ENCODE peak calls at places on chromosomes 6 and 20, in ten cellular contexts. T is NCI-H1417; F is OCI-LY7; E is head of caudate nucleus; D is omental fat pad; L is heart right ventricle; I is GM12865; M is RWPE2; O is effector memory CD8-positive, alpha-beta T cell; C is neural crest cell. J is an unnamed sample.

GRCh38 chr6:156189195-156189594 is 588.0 kb upstream of the ARID1B start:
- DNase-seq in I (no peak), M (no peak), E (no peak), D (no peak), O (no peak), C (no peak), T (no peak), L (no peak), F (no peak), J (no peak)

GRCh38 chr6:35754452-35755321 is 17.9 kb downstream of the ARMC12 start:
- DNase-seq in E (no peak), L (no peak), T (peak), O (no peak), F (no peak), I (no peak), C (no peak), M (no peak), D (no peak), J (no peak)

GRCh38 chr20:19961298-19961697 is 55.9 kb upstream of the NAA20 start:
- DNase-seq in E (no peak), F (no peak), L (no peak), O (no peak), D (no peak), I (no peak), C (no peak), M (no peak), T (no peak), J (no peak)

GRCh38 chr6:33176906-33177305 is 15.4 kb downstream of the COL11A2 start:
- DNase-seq in D (no peak), L (no peak), T (no peak), C (no peak), E (no peak), M (peak), O (no peak), I (no peak), F (no peak), J (no peak)

GRCh38 chr6:13573669-13574110 is 711 bp upstream of the SIRT5 start:
- DNase-seq in T (no peak), L (no peak), M (no peak), D (no peak), E (peak), I (peak), F (no peak), O (no peak), C (no peak), J (no peak)

GRCh38 chr20:10179574-10180298 is 38.9 kb upstream of the SNAP25 start:
- DNase-seq in I (no peak), D (no peak), M (no peak), F (no peak), L (no peak), T (no peak), E (no peak), O (no peak), C (peak), J (peak)

GRCh38 chr6:111673086-111673485 is 67.4 kb upstream of the TRAF3IP2 start:
- DNase-seq in I (no peak), L (no peak), T (no peak), D (no peak), C (peak), O (no peak), E (no peak), F (no peak), M (no peak), J (no peak)

GRCh38 chr6:91852232-91852631 is 1265.4 kb upstream of the MAP3K7 start:
- DNase-seq in F (no peak), T (no peak), I (no peak), C (no peak), E (no peak), O (no peak), M (no peak), L (no peak), D (no peak), J (peak)

GRCh38 chr6:7035837-7036249 is 71.9 kb upstream of the RREB1 start:
- DNase-seq in F (no peak), O (no peak), L (no peak), C (no peak), E (no peak), M (no peak), D (no peak), I (no peak), T (no peak), J (peak)

GRCh38 chr6:122894791-122895190 is 101.2 kb upstream of the CLVS2 start:
- DNase-seq in F (no peak), D (no peak), M (no peak), C (no peak), E (no peak), I (no peak), L (no peak), T (no peak), O (no peak), J (no peak)

GRCh38 chr6:145247677-145248419 is 487.5 kb downstream of the EPM2A start:
- DNase-seq in C (no peak), I (no peak), M (peak), L (no peak), F (no peak), E (no peak), O (no peak), D (no peak), T (no peak), J (no peak)

GRCh38 chr6:167566711-167567141 is 241.8 kb downstream of the TTLL2 start:
- DNase-seq in E (no peak), M (no peak), L (peak), D (peak), O (no peak), C (no peak), T (no peak), F (no peak), I (no peak), J (no peak)

GRCh38 chr20:62953839-62954703 is 1.6 kb downstream of the SLC17A9 start:
- DNase-seq in O (peak), F (peak), C (peak), L (peak), E (peak), D (peak), M (peak), T (peak), I (peak), J (peak)

GRCh38 chr6:165231581-165232276 is 77.7 kb downstream of the C6orf118 start:
- DNase-seq in M (no peak), C (no peak), O (no peak), F (peak), I (peak), T (no peak), L (no peak), E (peak), D (no peak), J (peak)

GRCh38 chr6:151009576-151009975 is 144.1 kb downstream of the MTHFD1L start:
- DNase-seq in T (no peak), M (no peak), D (no peak), E (no peak), I (no peak), L (no peak), O (no peak), F (no peak), C (no peak), J (no peak)

GRCh38 chr6:132369526-132369925 is 31.7 kb downstream of the MOXD1 start:
- DNase-seq in M (no peak), D (no peak), L (no peak), F (no peak), T (no peak), E (no peak), O (no peak), I (no peak), C (no peak), J (no peak)

GRCh38 chr6:101830501-101831031 is 437.1 kb downstream of the GRIK2 start:
- DNase-seq in E (no peak), M (no peak), I (no peak), L (no peak), C (no peak), F (no peak), O (no peak), T (no peak), D (no peak), J (no peak)

GRCh38 chr6:107534762-107535161 is 44.8 kb downstream of the SOBP start:
- DNase-seq in M (no peak), D (no peak), E (no peak), T (no peak), C (no peak), I (no peak), O (no peak), L (no peak), F (no peak), J (no peak)

GRCh38 chr6:3665608-3666007 is 85.9 kb downstream of the PXDC1 start:
- DNase-seq in M (no peak), T (no peak), E (peak), L (no peak), I (no peak), O (no peak), C (no peak), D (no peak), F (no peak), J (no peak)

GRCh38 chr6:35400901-35401311 is 51.2 kb upstream of the FANCE start:
- DNase-seq in I (no peak), F (no peak), E (no peak), M (peak), O (no peak), D (no peak), T (no peak), C (no peak), L (no peak), J (no peak)

GRCh38 chr6:40894962-40895799 is 143.8 kb downstream of the UNC5CL start:
- DNase-seq in D (no peak), M (no peak), F (no peak), E (peak), C (peak), I (no peak), T (no peak), L (peak), O (no peak), J (no peak)

GRCh38 chr20:49682798-49683197 is 30.9 kb downstream of the B4GALT5 start:
- DNase-seq in D (no peak), C (no peak), F (no peak), L (no peak), M (no peak), T (no peak), E (no peak), O (no peak), I (no peak), J (no peak)

GRCh38 chr6:94215614-94216013 is 796.3 kb upstream of the EPHA7 start:
- DNase-seq in F (no peak), L (no peak), T (no peak), O (no peak), D (no peak), C (no peak), E (no peak), I (no peak), M (no peak), J (no peak)

GRCh38 chr6:66731310-66731709 is 1024.3 kb upstream of the EYS start:
- DNase-seq in T (no peak), L (no peak), D (no peak), F (no peak), O (no peak), I (no peak), C (no peak), M (no peak), E (no peak), J (no peak)

GRCh38 chr20:5513975-5514516 is 197.3 kb upstream of the PROKR2 start:
- DNase-seq in E (no peak), T (no peak), M (peak), D (no peak), C (no peak), L (no peak), O (no peak), I (no peak), F (no peak), J (no peak)

J was measured in NAMALWA.